ENCODE peak calls at places on chromosome 1, in nine cellular contexts. G is LoVo; A is choroid plexus epithelial cell; T is tibial artery; N is activated gamma-delta T cell treated with anti-CD3 and anti-CD28 coated beads, Interleukin-2, amount 50 U/mL, for 16 hours; J is T1000; K is left lung; F is HFF-Myc; B is iPS-NIHi11. X is an unnamed sample.

GRCh38 chr1:32241011-32241763 is 5.8 kb upstream of the FAM167B start:
- DNase-seq in G (no peak), A (peak; percentile 42), T (peak; percentile 55), N (no peak), J (no peak), K (peak; percentile 86), F (no peak), B (peak; percentile 62), X (no peak)

GRCh38 chr1:179820216-179820970 is 57.2 kb downstream of the TOR1AIP2 start:
- DNase-seq in G (no peak), A (no peak), T (no peak), N (no peak), J (no peak), K (no peak), F (no peak), B (no peak), X (no peak)

GRCh38 chr1:227322376-227322775 is 4.1 kb upstream of the CDC42BPA start:
- DNase-seq in G (no peak), A (no peak), T (no peak), N (no peak), J (no peak), K (no peak), F (no peak), B (peak; percentile 29), X (no peak)

GRCh38 chr1:235946570-235946981 is 79.9 kb upstream of the LYST start:
- DNase-seq in G (no peak), A (peak; percentile 96), T (no peak), N (no peak), J (no peak), K (no peak), F (no peak), B (no peak), X (peak; percentile 72)

GRCh38 chr1:168202941-168203654 is 22.7 kb upstream of the SFT2D2 start:
- DNase-seq in G (no peak), A (peak; percentile 92), T (peak; percentile 30), N (no peak), J (no peak), K (no peak), F (peak; percentile 88), B (no peak), X (no peak)

GRCh38 chr1:237042467-237042891 is 495 bp downstream of the RYR2 start:
- DNase-seq in G (no peak), A (no peak), T (no peak), N (no peak), J (no peak), K (peak; percentile 58), F (no peak), B (peak; percentile 33), X (peak; percentile 33)

GRCh38 chr1:9836632-9836960 is 12.8 kb upstream of the CLSTN1 start:
- DNase-seq in G (no peak), A (no peak), T (no peak), N (no peak), J (no peak), K (no peak), F (no peak), B (no peak), X (no peak)

GRCh38 chr1:150568567-150568966 is 10.8 kb downstream of the MCL1 start:
- DNase-seq in G (no peak), A (no peak), T (no peak), N (no peak), J (no peak), K (no peak), F (no peak), B (no peak), X (no peak)

GRCh38 chr1:24329797-24330543 is 10.8 kb downstream of the GRHL3 start:
- DNase-seq in G (no peak), A (peak; percentile 80), T (no peak), N (no peak), J (no peak), K (no peak), F (no peak), B (no peak), X (no peak)